ENCODE peak calls at places on chromosomes 1 and 21, in five cellular contexts. P, U, F, Y and E are unnamed samples. For H3K27me3, the result is how much of the 10 kb centered on the place peaks cover.

GRCh38 chr1:240739139-240739538 is 127.2 kb upstream of the GREM2 start:
- DNase-seq in P (peak), U (no peak), F (no peak), Y (no peak), E (no peak)

GRCh38 chr1:21904475-21904724 is 32.7 kb downstream of the HSPG2 start:
- DNase-seq in P (no peak), U (no peak), F (no peak), Y (peak), E (no peak)

GRCh38 chr1:198151688-198152087 is 5.1 kb upstream of the NEK7 start:
- DNase-seq in P (peak), U (no peak), F (no peak), Y (no peak), E (no peak)

GRCh38 chr1:63732666-63733065 is 41.2 kb upstream of the ROR1 start:
- DNase-seq in P (peak), U (no peak), F (no peak), Y (no peak), E (peak)

GRCh38 chr1:5756434-5757176 is 235.6 kb downstream of the NPHP4 start:
- DNase-seq in P (no peak), U (no peak), F (no peak), Y (no peak), E (peak)

GRCh38 chr1:194055545-194055944 is 869.1 kb upstream of the B3GALT2 start:
- DNase-seq in P (peak), U (no peak), F (no peak), Y (no peak), E (no peak)

GRCh38 chr1:86741947-86742572 is 37.7 kb downstream of the SH3GLB1 start:
- DNase-seq in P (no peak), U (no peak), F (no peak), Y (peak), E (peak)

GRCh38 chr1:156615946-156616345 is 3.3 kb upstream of the HAPLN2 start:
- DNase-seq in P (no peak), U (no peak), F (peak), Y (no peak), E (no peak)

GRCh38 chr1:183577897-183578470 is 12.3 kb downstream of the NCF2 start:
- DNase-seq in P (no peak), U (no peak), F (no peak), Y (no peak), E (no peak)
- TF ChIP-seq CTCF in P (no peak), U (no peak), F (no peak), Y (no peak), E (no peak)

DNA sequence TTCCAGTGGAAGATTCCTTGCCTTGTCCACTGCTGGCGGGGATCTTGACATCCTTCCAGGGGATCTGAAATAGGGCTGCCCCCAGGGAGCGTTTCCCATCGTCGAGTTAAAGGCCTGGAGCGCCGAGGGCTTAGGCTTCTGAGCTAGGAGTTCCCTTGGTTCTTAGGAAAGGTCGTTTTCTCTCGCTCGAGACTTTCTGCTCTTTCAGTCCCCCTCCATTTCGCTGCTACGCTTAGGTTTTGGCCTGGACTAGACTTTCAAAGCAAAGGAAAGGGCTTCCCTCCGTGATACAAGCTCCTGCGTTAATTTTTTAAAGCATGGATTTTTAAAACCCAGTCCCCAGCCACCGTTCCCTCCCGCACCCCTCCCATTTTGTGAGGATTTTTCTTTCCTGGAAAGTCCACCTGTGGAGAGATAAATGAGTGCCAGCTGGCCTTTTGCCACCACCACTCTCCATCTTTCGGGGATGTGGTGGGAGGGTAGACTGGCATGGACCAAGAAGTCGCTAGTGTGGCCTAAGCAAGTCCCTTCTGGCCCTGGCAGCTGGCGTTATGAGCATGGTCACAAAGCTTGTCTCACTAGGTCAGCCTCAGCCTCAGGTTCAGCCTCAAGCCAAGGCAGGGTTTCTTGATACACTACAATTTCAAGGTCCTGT is 9.2 kb downstream of the NR5A2 start:
- DNase-seq in P (no peak), U (peak), F (no peak), Y (no peak), E (no peak)
- H3K27me3 ChIP-seq in P (half or more), U (under half), F (under half), Y (half or more), E (half or more)

GRCh38 chr1:40856656-40857302 is 5.4 kb downstream of the CITED4 start:
- DNase-seq in P (no peak), U (no peak), F (no peak), Y (no peak), E (no peak)

GRCh38 chr1:40857737-40858136 is 4.4 kb downstream of the CITED4 start:
- DNase-seq in P (no peak), U (no peak), F (no peak), Y (no peak), E (no peak)

GRCh38 chr1:40853113-40853999 is 8.8 kb downstream of the CITED4 start:
- DNase-seq in P (peak), U (no peak), F (no peak), Y (peak), E (no peak)

GRCh38 chr1:40856116-40856515 is 6.0 kb downstream of the CITED4 start:
- DNase-seq in P (no peak), U (no peak), F (no peak), Y (no peak), E (no peak)

DNA sequence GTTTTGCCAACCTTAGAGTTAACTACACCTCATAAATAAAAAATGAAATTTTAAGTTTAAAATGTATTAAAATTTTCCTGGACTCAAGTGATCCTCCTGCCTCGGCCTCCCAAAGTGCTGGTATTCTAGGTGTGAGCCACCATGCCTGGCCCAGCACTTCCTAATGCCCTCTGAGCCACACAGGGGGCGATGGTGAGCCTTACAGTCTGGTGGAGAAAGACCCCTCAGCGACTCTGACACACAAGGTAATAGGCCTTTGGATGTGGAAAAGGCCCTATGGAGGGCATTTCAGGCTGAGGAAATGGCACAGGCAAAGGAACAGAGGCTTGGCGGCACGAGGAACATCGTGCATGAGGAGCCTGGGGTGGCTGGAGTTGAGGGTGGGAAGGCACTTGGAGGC is 6.7 kb downstream of the CITED4 start:
- DNase-seq in P (no peak), U (no peak), F (no peak), Y (no peak), E (no peak)
- TF ChIP-seq CTCF in P (peak), U (no peak), F (no peak), Y (no peak), E (peak)

GRCh38 chr1:47445823-47446567 is 8.2 kb downstream of the FOXD2 start:
- DNase-seq in P (no peak), U (no peak), F (no peak), Y (no peak), E (no peak)

GRCh38 chr1:47443530-47444316 is 5.9 kb downstream of the FOXD2 start:
- DNase-seq in P (no peak), U (no peak), F (no peak), Y (no peak), E (no peak)

GRCh38 chr1:47444578-47445465 is 7.0 kb downstream of the FOXD2 start:
- DNase-seq in P (no peak), U (no peak), F (no peak), Y (peak), E (peak)

GRCh38 chr1:47442844-47443529 is 5.1 kb downstream of the FOXD2 start:
- DNase-seq in P (no peak), U (no peak), F (no peak), Y (no peak), E (no peak)

GRCh38 chr1:47444317-47444577 is 6.4 kb downstream of the FOXD2 start:
- DNase-seq in P (no peak), U (no peak), F (no peak), Y (no peak), E (no peak)
- H3K27me3 ChIP-seq in P (under half), U (under half), F (under half), Y (half or more), E (half or more)

DNA sequence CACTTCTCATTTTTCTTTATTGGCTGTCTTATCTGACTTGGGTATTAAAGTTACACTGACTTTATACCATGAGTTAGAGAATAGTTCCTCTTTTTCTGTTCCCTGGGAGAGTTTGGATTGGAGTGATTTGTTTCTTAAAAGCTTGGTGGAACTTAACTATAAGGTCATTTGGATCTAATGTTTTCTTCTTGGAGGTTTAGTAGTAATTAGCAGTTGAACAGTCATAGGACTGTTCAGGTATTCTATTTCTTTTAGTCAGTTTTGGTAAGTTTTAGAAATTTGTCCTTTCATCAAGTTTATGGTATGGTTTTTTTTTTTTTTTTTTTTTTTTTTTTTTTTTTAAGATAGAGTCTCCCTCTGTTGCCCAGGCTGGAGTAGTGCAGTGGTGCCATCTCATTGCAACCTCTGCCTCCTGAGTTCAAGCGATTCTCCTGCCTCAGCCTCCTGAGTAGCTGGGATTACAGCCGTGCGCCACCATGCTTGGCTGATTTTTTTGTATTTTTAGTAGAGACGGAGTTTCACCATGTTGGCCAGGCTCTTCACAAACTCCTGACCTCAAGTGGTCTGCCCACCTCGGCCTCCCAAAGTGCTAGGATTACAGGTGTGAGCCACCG is 6.3 kb downstream of the TTC3 start:
- DNase-seq in P (no peak), U (no peak), F (no peak), Y (no peak), E (no peak)
- TF ChIP-seq CTCF in P (no peak), U (no peak), F (no peak), Y (peak), E (peak)

GRCh38 chr1:32489774-32490454 is 25.0 kb downstream of the ZBTB8B start:
- DNase-seq in P (no peak), U (no peak), F (no peak), Y (no peak), E (no peak)
- H3K27me3 ChIP-seq in P (under half), U (under half), F (under half), Y (under half), E (under half)

DNA sequence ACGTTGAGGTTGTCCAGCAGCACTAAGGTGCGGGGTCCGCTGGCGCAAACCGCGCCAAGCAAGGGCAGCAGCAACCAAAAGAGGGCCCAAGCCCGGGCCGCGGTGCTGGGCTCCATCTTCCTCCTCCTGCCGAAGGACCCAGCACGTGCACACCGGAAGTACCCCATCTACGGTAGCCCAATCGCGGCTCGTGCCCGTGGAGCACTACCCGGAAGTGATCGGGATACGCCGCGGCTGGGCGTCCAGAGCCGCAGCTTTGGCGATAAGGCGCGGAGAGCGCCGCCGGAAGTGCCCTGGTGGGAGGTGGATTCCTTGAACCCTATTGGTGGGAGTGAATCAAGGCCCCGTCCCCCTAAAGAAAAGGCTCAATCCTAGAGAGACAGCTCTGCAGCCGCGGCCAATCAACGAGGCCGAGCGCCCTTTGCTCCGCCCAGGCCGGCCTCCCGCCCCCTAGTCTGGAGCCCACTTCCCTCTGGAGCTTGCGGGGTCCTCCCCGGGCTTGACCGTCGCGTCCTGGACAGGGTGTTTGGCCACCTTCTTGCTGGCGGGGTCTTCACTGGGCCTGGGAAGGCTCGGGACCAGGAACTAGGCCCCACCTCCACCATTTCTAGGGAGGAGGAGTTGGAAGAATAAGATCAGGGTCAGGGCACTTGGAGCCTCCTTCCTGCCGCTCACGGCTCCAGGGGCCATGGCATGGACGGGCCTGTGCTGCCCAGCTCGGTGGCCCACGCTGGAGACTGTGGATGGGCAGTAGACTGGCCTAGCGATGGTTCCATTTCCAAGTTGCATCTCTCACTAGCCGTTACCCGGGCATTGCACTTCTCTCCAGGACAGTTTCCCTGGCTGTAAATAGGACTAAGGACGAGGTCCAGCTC is at the start of gene DDOST:
- DNase-seq in P (peak), U (peak), F (peak), Y (peak), E (peak)
- TF ChIP-seq CTCF in P (peak), U (no peak), F (peak), Y (peak), E (peak)

GRCh38 chr21:44495641-44496040 is 40.3 kb downstream of the LRRC3 start:
- DNase-seq in P (no peak), U (no peak), F (no peak), Y (no peak), E (peak)
- H3K27me3 ChIP-seq in P (under half), U (under half), F (under half), Y (under half), E (under half)

DNA sequence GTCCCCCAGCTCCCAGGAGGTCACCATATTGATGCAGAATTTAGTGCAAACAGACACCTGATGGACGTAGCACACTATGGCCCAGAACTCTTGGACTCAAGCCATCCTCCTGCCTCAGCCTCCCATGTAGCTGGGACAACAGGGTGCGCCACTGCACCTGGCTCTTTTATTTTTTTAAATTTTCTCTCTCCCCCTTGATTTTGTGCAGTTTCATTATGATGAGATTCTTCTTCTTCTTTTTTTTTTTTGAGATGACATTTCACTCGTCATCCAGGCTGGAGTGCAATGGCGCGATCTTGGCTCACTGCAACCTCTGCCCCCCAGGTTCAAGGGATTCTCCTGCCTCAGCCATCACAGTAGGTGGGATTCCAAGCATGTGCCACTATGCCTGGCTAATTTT is 63.8 kb downstream of the RPS6KA1 start:
- DNase-seq in P (no peak), U (no peak), F (no peak), Y (no peak), E (no peak)
- TF ChIP-seq CTCF in P (no peak), U (no peak), F (no peak), Y (no peak), E (no peak)

DNA sequence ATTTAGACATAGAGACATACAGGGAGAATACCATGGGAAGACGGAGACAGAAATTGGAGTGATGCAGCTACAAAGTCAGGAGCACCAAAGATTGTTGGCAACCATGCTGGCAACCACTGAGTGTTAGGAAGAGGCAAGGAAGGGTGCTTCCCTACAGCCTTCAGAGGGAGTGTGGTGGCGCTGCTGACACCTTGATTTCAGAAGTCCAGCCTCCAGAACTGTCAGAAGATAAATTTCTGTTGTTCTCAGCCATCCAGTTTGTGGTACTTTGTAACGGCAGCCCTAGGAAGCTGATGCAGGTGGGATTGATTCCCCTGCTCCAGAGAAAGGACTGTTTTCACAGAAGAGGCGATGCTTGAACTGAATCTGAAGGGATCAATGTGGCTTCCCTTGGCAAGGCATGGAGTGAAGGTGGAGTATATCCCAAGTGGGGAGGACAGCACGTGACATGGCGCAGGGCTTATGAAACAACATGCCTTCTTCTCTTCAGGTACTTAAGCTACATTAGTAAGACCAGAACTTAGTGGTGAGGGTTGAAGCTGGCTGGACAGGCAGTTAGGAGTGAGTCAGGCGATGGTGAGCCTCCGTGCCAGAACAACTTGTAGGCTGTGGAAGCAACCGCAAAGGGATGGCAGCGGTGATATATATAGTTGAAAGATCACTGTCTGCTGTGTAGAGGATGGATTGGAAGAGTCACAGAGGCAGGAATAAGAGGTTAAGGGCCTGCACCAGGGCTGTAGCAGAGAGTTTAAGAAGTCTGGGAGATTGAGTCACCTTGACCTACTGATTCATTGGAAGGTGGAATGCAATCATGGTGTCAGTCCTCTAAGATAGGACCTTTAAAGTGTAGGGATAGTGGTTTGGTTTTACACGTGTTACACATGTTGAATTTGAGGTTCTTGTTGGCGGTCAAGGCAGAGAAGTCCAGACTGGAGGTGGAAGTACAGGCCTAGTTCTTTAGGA is 2.1 kb downstream of the LEPR start:
- DNase-seq in P (peak), U (no peak), F (no peak), Y (peak), E (no peak)
- H3K27me3 ChIP-seq in P (under half), U (under half), F (under half), Y (under half), E (under half)